ENCODE peak calls at places on chromosomes 6 and 20, in five cellular contexts. I is epithelial cell of esophagus, U is GM12865, P is GM23338, L is fibroblast of lung. J is an unnamed sample.

GRCh38 chr6:134937426-134937825 is 12.5 kb downstream of the ALDH8A1 start:
- DNase-seq in U (no peak), L (peak; percentile 53), I (no peak), P (no peak), J (no peak)

GRCh38 chr20:34985439-34986310 is 30.0 kb downstream of the MYH7B start:
- DNase-seq in L (no peak), U (no peak), I (no peak), P (no peak), J (no peak)

GRCh38 chr6:24929255-24929654 is 6.5 kb downstream of the RIPOR2 start:
- DNase-seq in I (no peak), U (peak; percentile 76), P (no peak), L (no peak), J (no peak)

GRCh38 chr6:34671362-34671761 is 25.2 kb downstream of the ILRUN start:
- DNase-seq in L (peak; percentile 31), P (no peak), I (no peak), U (no peak), J (no peak)

GRCh38 chr20:4549711-4550259 is 171.9 kb upstream of the PRND start:
- DNase-seq in L (peak; percentile 34), P (no peak), I (no peak), U (no peak), J (no peak)

GRCh38 chr6:31821301-31822037 is 6.1 kb upstream of the HSPA1B start:
- DNase-seq in P (peak; percentile 68), L (peak; percentile 48), U (peak; percentile 69), I (peak; percentile 49), J (no peak)

GRCh38 chr6:75524322-75524972 is 30.8 kb upstream of the FILIP1 start:
- DNase-seq in U (no peak), P (peak; percentile 1), I (peak; percentile 66), L (peak; percentile 97), J (peak; percentile 73)

GRCh38 chr6:22770042-22770441 is 200.7 kb downstream of the HDGFL1 start:
- DNase-seq in U (no peak), P (no peak), I (no peak), L (no peak), J (no peak)

GRCh38 chr6:3229566-3230274 is 2.3 kb upstream of the TUBB2B start:
- DNase-seq in P (peak; percentile 81), U (peak; percentile 39), L (peak; percentile 56), I (no peak), J (no peak)

GRCh38 chr6:14144678-14145113 is 27.1 kb downstream of the CD83 start:
- DNase-seq in P (peak; percentile 94), L (peak; percentile 57), I (peak; percentile 72), U (peak; percentile 84), J (no peak)

GRCh38 chr6:135497412-135498177 is at the start of gene AHI1:
- DNase-seq in I (peak; percentile 91), U (peak; percentile 96), P (peak; percentile 95), L (peak; percentile 95), J (peak; percentile 47)

GRCh38 chr6:32529697-32530429 is at the start of gene HLA-DRB5:
- DNase-seq in L (no peak), U (peak; percentile 86), P (peak; percentile 56), I (no peak), J (no peak)

GRCh38 chr6:164129218-164129617 is 714.7 kb downstream of the QKI start:
- DNase-seq in L (no peak), U (no peak), P (no peak), I (no peak), J (no peak)

GRCh38 chr6:40328376-40328987 is 258.7 kb downstream of the LRFN2 start:
- DNase-seq in P (peak; percentile 91), L (no peak), I (peak; percentile 66), U (peak; percentile 8), J (no peak)

GRCh38 chr20:6708010-6708409 is 59.5 kb upstream of the BMP2 start:
- DNase-seq in I (peak; percentile 92), P (no peak), U (no peak), L (peak; percentile 89), J (no peak)

GRCh38 chr6:103983000-103983399 is 876.7 kb downstream of the HACE1 start:
- DNase-seq in P (no peak), U (no peak), L (no peak), I (no peak), J (no peak)

GRCh38 chr6:106572875-106573575 is 56.3 kb downstream of the RTN4IP1 start:
- DNase-seq in U (no peak), L (no peak), I (no peak), P (no peak), J (no peak)

GRCh38 chr20:20393207-20393606 is 25.3 kb downstream of the INSM1 start:
- DNase-seq in P (no peak), I (no peak), L (peak; percentile 51), U (no peak), J (peak; percentile 26)

GRCh38 chr6:11224252-11224965 is 8.1 kb downstream of the NEDD9 start:
- DNase-seq in L (peak; percentile 83), P (no peak), I (no peak), U (peak; percentile 66), J (no peak)

GRCh38 chr6:131059486-131059885 is 3.6 kb downstream of the EPB41L2 start:
- DNase-seq in P (no peak), I (peak; percentile 23), U (no peak), L (peak; percentile 64), J (peak; percentile 46)

GRCh38 chr6:123777554-123777953 is 26.1 kb upstream of the NKAIN2 start:
- DNase-seq in L (no peak), I (peak; percentile 43), U (no peak), P (no peak), J (no peak)

GRCh38 chr6:136426627-136427377 is 123.4 kb downstream of the MAP7 start:
- DNase-seq in P (no peak), I (no peak), U (no peak), L (no peak), J (no peak)

GRCh38 chr20:36154696-36155628 is at the start of gene EPB41L1:
- DNase-seq in U (no peak), I (no peak), L (no peak), P (peak; percentile 65), J (no peak)

GRCh38 chr6:48032156-48032555 is 78.8 kb downstream of the PTCHD4 start:
- DNase-seq in I (peak; percentile 76), P (no peak), L (peak; percentile 98), U (no peak), J (peak; percentile 14)

GRCh38 chr20:49866051-49866450 is 49.3 kb downstream of the SPATA2 start:
- DNase-seq in U (peak; percentile 77), P (no peak), I (no peak), L (no peak), J (peak; percentile 97)

GRCh38 chr6:26365633-26365995 is 616 bp downstream of the BTN3A2 start:
- DNase-seq in U (no peak), I (no peak), L (no peak), P (no peak), J (no peak)

GRCh38 chr6:16766836-16767745 is 5.8 kb upstream of the ATXN1 start:
- DNase-seq in P (no peak), L (peak; percentile 80), U (no peak), I (no peak), J (no peak)

GRCh38 chr6:140018588-140018987 is 644.1 kb upstream of the CITED2 start:
- DNase-seq in U (no peak), L (peak; percentile 22), P (no peak), I (no peak), J (no peak)

DNA sequence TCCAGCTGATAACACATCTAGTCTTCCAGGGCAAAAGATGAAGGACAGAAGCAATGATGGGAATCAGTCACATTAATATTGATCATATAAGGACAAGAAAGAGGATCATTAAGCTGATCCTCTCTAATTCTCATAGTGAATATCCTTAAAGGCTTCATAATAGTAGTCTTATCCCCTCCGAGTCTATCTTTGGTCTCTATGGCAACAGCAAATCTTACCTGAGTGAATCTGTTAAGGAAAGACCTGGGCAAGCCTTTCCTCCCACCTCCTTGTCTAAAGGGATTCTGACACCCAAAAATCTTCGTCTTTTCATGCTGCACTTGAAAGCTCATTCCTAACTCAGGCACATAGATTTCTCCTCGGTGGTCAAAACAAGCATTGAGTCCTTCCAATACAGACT is 86.4 kb upstream of the LYRM2 start:
- DNase-seq in U (no peak), I (no peak), P (peak; percentile 50), L (no peak), J (no peak)
- H3K4me3 ChIP-seq in U (no peak overlapping the region), I (no peak overlapping the region), P (no peak overlapping the region), L (no peak overlapping the region), J (no peak overlapping the region)

GRCh38 chr6:170224694-170225660 is 65.9 kb downstream of the DLL1 start:
- DNase-seq in L (peak; percentile 82), P (no peak), I (peak; percentile 98), U (no peak), J (no peak)
- TF ChIP-seq CTCF in L (no peak), P (no peak), I (no peak), U (no peak), J (no peak)

DNA sequence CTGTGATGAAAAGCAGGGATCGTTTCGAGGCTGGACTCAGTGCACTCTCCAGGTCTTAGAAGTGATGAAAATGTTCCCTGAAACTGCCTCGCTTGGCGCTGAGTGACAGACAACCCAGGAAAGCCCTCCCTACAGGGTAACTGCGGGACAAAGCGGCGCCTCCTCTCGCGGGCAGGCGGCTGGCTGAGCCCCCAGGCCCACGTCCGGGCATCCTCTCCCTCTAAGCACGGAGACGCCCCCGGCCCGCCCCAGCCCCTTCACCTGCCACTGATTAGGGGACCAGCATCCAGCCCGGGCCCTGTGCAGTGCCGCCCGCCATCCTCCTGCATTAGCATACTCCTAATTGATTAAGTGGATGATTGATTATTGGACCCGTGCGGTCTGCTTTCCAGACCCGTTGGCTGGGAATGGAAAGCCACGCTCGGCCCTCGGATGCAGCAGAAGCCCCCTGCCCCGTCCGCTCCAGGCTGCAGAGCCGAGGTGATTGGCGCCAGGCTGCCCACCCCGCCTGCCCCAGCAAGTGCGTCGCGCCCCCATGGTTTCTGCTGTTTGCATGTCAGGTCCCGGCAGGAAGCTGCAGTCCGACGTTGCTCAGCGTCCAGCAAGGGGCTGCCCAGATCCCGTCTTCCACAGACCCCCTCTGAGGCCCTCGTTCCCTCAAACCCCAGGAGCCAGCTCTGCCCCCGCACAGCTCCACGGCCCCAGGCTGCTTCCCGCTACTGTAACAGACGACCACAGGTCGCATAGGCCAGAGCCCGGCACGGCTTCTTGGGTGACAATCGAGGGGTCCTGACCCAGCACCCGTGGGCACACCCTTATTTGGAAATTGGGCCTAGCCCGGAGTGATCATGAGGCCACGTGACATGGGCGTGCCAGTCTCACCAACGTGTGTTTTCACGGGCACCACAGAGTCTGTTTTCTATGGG is 131.6 kb downstream of the DLL1 start:
- DNase-seq in P (no peak), L (no peak), U (no peak), I (no peak), J (no peak)
- H3K4me3 ChIP-seq in P (no peak overlapping the region), L (no peak overlapping the region), U (no peak overlapping the region), I (no peak overlapping the region), J (no peak overlapping the region)

GRCh38 chr6:145137425-145137824 is 597.9 kb downstream of the EPM2A start:
- DNase-seq in P (peak; percentile 49), I (peak; percentile 52), L (peak; percentile 27), U (peak; percentile 31), J (no peak)
- TF ChIP-seq CTCF in P (peak; percentile 49), I (peak; percentile 15), L (peak; percentile 18), U (no peak), J (no peak)

DNA sequence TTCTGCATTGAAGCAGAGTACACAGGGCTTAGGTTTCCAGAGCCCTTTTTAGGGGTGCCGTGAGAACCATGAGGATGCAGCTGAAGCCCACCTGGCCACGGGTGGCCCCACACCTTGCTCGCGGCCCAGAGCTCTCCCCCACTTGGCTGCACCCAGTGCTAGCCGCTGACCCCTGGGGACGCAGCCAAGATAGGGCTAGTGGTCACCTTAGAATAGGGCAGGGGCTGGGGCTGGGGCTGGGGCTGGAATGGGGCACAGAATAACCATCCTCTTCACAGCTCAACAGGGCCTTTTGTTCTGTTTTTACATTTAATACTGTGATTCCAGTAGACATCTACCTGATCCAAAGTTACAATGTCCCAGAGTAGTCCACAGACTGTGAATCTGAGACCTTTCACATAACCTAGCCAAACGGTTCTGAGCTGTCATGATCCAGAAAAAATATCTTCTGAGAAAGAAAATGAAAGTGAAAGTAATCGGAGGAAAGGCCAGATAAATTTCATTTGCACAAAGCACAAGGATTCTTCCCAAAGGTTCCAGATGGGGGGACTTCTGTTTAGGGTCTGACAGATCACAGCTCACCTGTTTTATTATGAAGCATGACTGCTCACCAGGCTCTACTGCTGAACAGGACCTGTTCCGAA is 402.1 kb downstream of the THBS2 start:
- DNase-seq in P (no peak), U (no peak), I (no peak), L (no peak), J (no peak)
- H3K4me3 ChIP-seq in P (no peak overlapping the region), U (no peak overlapping the region), I (no peak overlapping the region), L (peak overlapping the region; percentile 44), J (peak overlapping the region; percentile 48)